ENCODE peak calls at places on chromosome 9, in seven cellular contexts. M is sigmoid colon, S is transverse colon, O is tibial nerve, T is A549, V is suprapubic skin, H is stomach. R is an unnamed sample.

GRCh38 chr9:100428871-100429654 is 2.1 kb downstream of the MSANTD3 start:
- DNase-seq in M (no peak), S (no peak), O (no peak), T (peak; percentile 95), V (no peak), H (no peak), R (no peak)

GRCh38 chr9:110650261-110650660 is 18.3 kb upstream of the MUSK start:
- DNase-seq in M (peak; percentile 67), S (no peak), O (no peak), T (no peak), V (peak; percentile 65), H (no peak), R (no peak)

GRCh38 chr9:117704024-117704575 is at the start of gene TLR4:
- DNase-seq in M (peak; percentile 81), S (peak; percentile 71), O (peak; percentile 61), T (no peak), V (peak; percentile 76), H (peak; percentile 54), R (peak; percentile 78)

GRCh38 chr9:73133042-73133651 is 18.5 kb upstream of the ANXA1 start:
- DNase-seq in M (no peak), S (no peak), O (no peak), T (no peak), V (no peak), H (no peak), R (no peak)

GRCh38 chr9:99063522-99063921 is 41.4 kb upstream of the TGFBR1 start:
- DNase-seq in M (no peak), S (no peak), O (no peak), T (no peak), V (no peak), H (no peak), R (no peak)

GRCh38 chr9:89969156-89969566 is 364.3 kb downstream of the GADD45G start:
- DNase-seq in M (no peak), S (peak; percentile 47), O (no peak), T (no peak), V (no peak), H (no peak), R (no peak)

GRCh38 chr9:89185980-89186379 is 7.4 kb upstream of the SHC3 start:
- DNase-seq in M (no peak), S (no peak), O (no peak), T (no peak), V (no peak), H (no peak), R (no peak)

GRCh38 chr9:18906656-18907395 is 126.2 kb downstream of the SAXO1 start:
- DNase-seq in M (no peak), S (no peak), O (no peak), T (no peak), V (no peak), H (no peak), R (peak; percentile 60)

GRCh38 chr9:79663299-79663698 is 91.5 kb downstream of the TLE4 start:
- DNase-seq in M (no peak), S (no peak), O (no peak), T (no peak), V (no peak), H (no peak), R (no peak)

GRCh38 chr9:96025995-96026572 is 150.6 kb downstream of the ERCC6L2 start:
- DNase-seq in M (no peak), S (no peak), O (no peak), T (no peak), V (no peak), H (no peak), R (peak; percentile 88)

GRCh38 chr9:12657233-12657632 is 36.0 kb upstream of the TYRP1 start:
- DNase-seq in M (no peak), S (no peak), O (no peak), T (no peak), V (no peak), H (no peak), R (no peak)

GRCh38 chr9:34524349-34524748 is 1.6 kb upstream of the ENHO start:
- DNase-seq in M (peak; percentile 9), S (no peak), O (no peak), T (no peak), V (no peak), H (no peak), R (no peak)

GRCh38 chr9:92738661-92739081 is 26.0 kb downstream of the BICD2 start:
- DNase-seq in M (no peak), S (no peak), O (no peak), T (no peak), V (peak; percentile 66), H (peak; percentile 43), R (no peak)

GRCh38 chr9:6047020-6047419 is 31.6 kb upstream of the RANBP6 start:
- DNase-seq in M (no peak), S (no peak), O (no peak), T (no peak), V (no peak), H (no peak), R (no peak)

GRCh38 chr9:33695856-33696255 is 99.5 kb upstream of the PRSS3 start:
- DNase-seq in M (no peak), S (no peak), O (no peak), T (no peak), V (no peak), H (no peak), R (no peak)

GRCh38 chr9:123763910-123764588 is 165.9 kb downstream of the DENND1A start:
- DNase-seq in M (no peak), S (no peak), O (no peak), T (no peak), V (no peak), H (no peak), R (no peak)

GRCh38 chr9:69168709-69169217 is 5.3 kb upstream of the TJP2 start:
- DNase-seq in M (no peak), S (peak; percentile 58), O (no peak), T (no peak), V (no peak), H (no peak), R (no peak)

GRCh38 chr9:112180387-112180881 is 5.3 kb upstream of the SUSD1 start:
- DNase-seq in M (no peak), S (no peak), O (no peak), T (no peak), V (no peak), H (no peak), R (no peak)

GRCh38 chr9:6931913-6932312 is 174.1 kb downstream of the KDM4C start:
- DNase-seq in M (no peak), S (peak; percentile 32), O (no peak), T (no peak), V (no peak), H (peak; percentile 41), R (no peak)

GRCh38 chr9:72665421-72665820 is 144.0 kb downstream of the TMC1 start:
- DNase-seq in M (no peak), S (no peak), O (no peak), T (no peak), V (no peak), H (no peak), R (no peak)

GRCh38 chr9:33765411-33765810 is 29.9 kb upstream of the PRSS3 start:
- DNase-seq in M (no peak), S (no peak), O (no peak), T (no peak), V (no peak), H (no peak), R (no peak)

GRCh38 chr9:108684288-108685025 is 171.3 kb downstream of the ACTL7B start:
- DNase-seq in M (no peak), S (no peak), O (no peak), T (no peak), V (no peak), H (no peak), R (no peak)

GRCh38 chr9:21854594-21854993 is 52.2 kb downstream of the MTAP start:
- DNase-seq in M (no peak), S (peak; percentile 27), O (no peak), T (no peak), V (no peak), H (peak; percentile 75), R (peak; percentile 77)

GRCh38 chr9:28073278-28073677 is 500.0 kb upstream of the C9orf72 start:
- DNase-seq in M (no peak), S (no peak), O (no peak), T (peak; percentile 3), V (no peak), H (peak; percentile 54), R (no peak)

GRCh38 chr9:14107977-14108376 is 206.0 kb downstream of the NFIB start:
- DNase-seq in M (no peak), S (no peak), O (no peak), T (no peak), V (no peak), H (no peak), R (no peak)

GRCh38 chr9:124077915-124078572 is 66.5 kb downstream of the LHX2 start:
- DNase-seq in M (no peak), S (no peak), O (no peak), T (no peak), V (no peak), H (no peak), R (no peak)

GRCh38 chr9:121199921-121200320 is 1.7 kb downstream of the RAB14 start:
- DNase-seq in M (no peak), S (no peak), O (no peak), T (no peak), V (no peak), H (no peak), R (no peak)

GRCh38 chr9:118711843-118712242 is 657.4 kb downstream of the BRINP1 start:
- DNase-seq in M (no peak), S (no peak), O (no peak), T (no peak), V (no peak), H (no peak), R (no peak)
- TF ChIP-seq EP300 in M (no peak), S (no peak), O (no peak), T (no peak), V (no peak), H (no peak), R (no peak)

DNA sequence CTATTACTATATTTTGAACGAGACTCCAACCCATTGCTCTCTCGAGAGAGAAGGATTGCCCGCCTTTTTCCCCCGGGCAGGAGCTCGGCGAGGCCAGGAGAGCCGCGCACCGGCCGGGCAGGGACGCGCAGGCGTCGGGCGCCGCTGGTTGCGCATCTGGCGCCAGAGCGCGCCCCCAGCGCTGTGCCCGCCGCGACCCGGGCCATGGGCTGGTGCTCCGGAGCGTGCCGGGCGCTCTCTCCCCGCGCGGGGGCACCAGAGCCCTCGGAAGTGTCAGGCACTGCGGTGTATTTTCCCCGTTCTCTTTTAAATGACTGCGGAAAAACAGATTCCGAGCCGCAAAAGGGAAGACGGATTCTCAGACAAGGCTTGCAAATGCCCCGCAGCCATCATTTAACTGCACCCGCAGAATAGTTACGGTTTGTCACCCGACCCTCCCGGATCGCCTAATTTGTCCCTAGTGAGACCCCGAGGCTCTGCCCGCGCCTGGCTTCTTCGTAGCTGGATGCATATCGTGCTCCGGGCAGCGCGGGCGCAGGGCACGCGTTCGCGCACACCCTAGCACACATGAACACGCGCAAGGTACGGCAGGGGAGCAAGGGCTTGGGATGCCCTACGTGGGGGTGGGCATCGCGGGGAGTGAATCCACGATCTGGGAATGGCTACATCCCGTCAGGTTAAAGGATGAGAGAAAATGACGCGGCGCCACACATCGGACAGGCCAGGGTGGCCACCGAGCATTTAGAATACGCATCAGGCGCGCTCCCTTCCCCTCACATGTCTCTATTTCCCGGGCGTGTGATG is 1.1 kb upstream of the NTRK2 start:
- DNase-seq in M (no peak), S (peak; percentile 60), O (peak; percentile 69), T (peak; percentile 67), V (peak; percentile 68), H (no peak), R (peak; percentile 39)
- TF ChIP-seq EP300 in M (no peak), S (no peak), O (no peak), T (no peak), V (no peak), H (no peak), R (no peak)

GRCh38 chr9:37592108-37592951 is at the start of gene TOMM5:
- DNase-seq in M (peak; percentile 96), S (peak; percentile 94), O (peak; percentile 84), T (peak; percentile 82), V (peak; percentile 96), H (peak; percentile 93), R (peak; percentile 95)
- TF ChIP-seq EP300 in M (peak; percentile 69), S (no peak), O (peak; percentile 87), T (no peak), V (no peak), H (no peak), R (no peak)

GRCh38 chr9:3118081-3118480 is 274.2 kb upstream of the PUM3 start:
- DNase-seq in M (no peak), S (no peak), O (no peak), T (no peak), V (no peak), H (no peak), R (no peak)
- TF ChIP-seq EP300 in M (no peak), S (no peak), O (no peak), T (no peak), V (no peak), H (no peak), R (no peak)

R was measured in upper lobe of left lung.